ENCODE peak calls at places on chromosomes 1 and 21, in four cellular contexts. I is DMS153, K is neural crest cell, N is left cardiac atrium. Y is an unnamed sample.

GRCh38 chr1:40078512-40079333 is 18.3 kb downstream of the PPT1 start:
- DNase-seq in I (peak), K (peak), N (no peak), Y (peak)

GRCh38 chr1:10509823-10510509 is 35.2 kb downstream of the PEX14 start:
- DNase-seq in I (no peak), K (no peak), N (no peak), Y (no peak)

GRCh38 chr1:99305626-99306025 is 41.3 kb downstream of the PLPPR4 start:
- DNase-seq in I (no peak), K (no peak), N (no peak), Y (peak)

GRCh38 chr1:30795026-30795425 is 37.5 kb upstream of the LAPTM5 start:
- DNase-seq in I (no peak), K (no peak), N (no peak), Y (no peak)

GRCh38 chr1:156511656-156512055 is 11.1 kb upstream of the MEF2D start:
- DNase-seq in I (no peak), K (no peak), N (no peak), Y (no peak)

GRCh38 chr1:184489908-184490307 is 103.1 kb downstream of the C1orf21 start:
- DNase-seq in I (no peak), K (no peak), N (no peak), Y (peak)

GRCh38 chr1:165828581-165829329 is 1.3 kb downstream of the UCK2 start:
- DNase-seq in I (peak), K (peak), N (peak), Y (peak)

GRCh38 chr1:1355376-1355775 is 3.0 kb downstream of the MXRA8 start:
- DNase-seq in I (no peak), K (no peak), N (no peak), Y (peak)

GRCh38 chr1:49190138-49190537 is 413.4 kb upstream of the BEND5 start:
- DNase-seq in I (no peak), K (no peak), N (no peak), Y (no peak)

GRCh38 chr1:231818342-231818741 is 191.8 kb downstream of the DISC1 start:
- DNase-seq in I (no peak), K (no peak), N (peak), Y (no peak)

GRCh38 chr1:244349103-244349531 is 102.6 kb downstream of the ADSS2 start:
- DNase-seq in I (no peak), K (no peak), N (peak), Y (peak)

GRCh38 chr1:151061012-151061401 is 810 bp downstream of the MLLT11 start:
- DNase-seq in I (no peak), K (no peak), N (no peak), Y (no peak)

GRCh38 chr1:185337221-185337620 is 20.2 kb upstream of the IVNS1ABP start:
- DNase-seq in I (no peak), K (no peak), N (no peak), Y (peak)

GRCh38 chr21:35737899-35738341 is 322.4 kb downstream of the SETD4 start:
- DNase-seq in I (no peak), K (no peak), N (peak), Y (peak)

GRCh38 chr1:207873055-207873890 is 37.7 kb downstream of the CD34 start:
- DNase-seq in I (no peak), K (no peak), N (no peak), Y (peak)

GRCh38 chr1:204530932-204531331 is 14.7 kb downstream of the MDM4 start:
- DNase-seq in I (no peak), K (no peak), N (no peak), Y (no peak)

GRCh38 chr1:118914379-118915161 is 73.6 kb downstream of the TBX15 start:
- DNase-seq in I (no peak), K (no peak), N (no peak), Y (no peak)

GRCh38 chr1:22699629-22700028 is 11.0 kb upstream of the EPHB2 start:
- DNase-seq in I (no peak), K (no peak), N (no peak), Y (no peak)

Y was measured in RPMI7951.